ENCODE peak calls at places on chromosomes 12 and 14, in eight cellular contexts. T is tibial artery, S is HEK293T, V is trophoblast cell, P is A673, Y is T-cell, E is DMS153, O is midbrain. G is an unnamed sample.
A peak's percentile ranks its signal among the peaks of the same experiment; 100 is the strongest.

GRCh38 chr12:26125451-26126339 is 858 bp upstream of the BHLHE41 start:
- DNase-seq in T (peak; percentile 78), S (peak; percentile 70), V (peak; percentile 91), P (peak; percentile 73), Y (no peak), E (peak; percentile 66), O (peak; percentile 87), G (peak; percentile 87)

GRCh38 chr14:58533417-58533816 is 104.3 kb upstream of the DACT1 start:
- DNase-seq in T (no peak), S (no peak), V (no peak), P (peak; percentile 42), Y (no peak), E (no peak), O (peak; percentile 81), G (no peak)

GRCh38 chr14:93705513-93706156 is 82.7 kb downstream of the PRIMA1 start:
- DNase-seq in T (no peak), S (no peak), V (no peak), P (no peak), Y (no peak), E (no peak), O (no peak), G (no peak)

GRCh38 chr14:65948302-65948701 is 535.8 kb downstream of the FUT8 start:
- DNase-seq in T (no peak), S (no peak), V (peak; percentile 77), P (no peak), Y (no peak), E (no peak), O (no peak), G (no peak)

GRCh38 chr12:45674583-45674982 is 54.9 kb upstream of the ARID2 start:
- DNase-seq in T (peak; percentile 54), S (no peak), V (peak; percentile 29), P (peak; percentile 71), Y (no peak), E (no peak), O (no peak), G (peak; percentile 16)

GRCh38 chr12:12008232-12008850 is 62.4 kb upstream of the BCL2L14 start:
- DNase-seq in T (no peak), S (peak; percentile 30), V (no peak), P (peak; percentile 24), Y (peak; percentile 22), E (no peak), O (no peak), G (no peak)

GRCh38 chr12:92605621-92606170 is 97.1 kb upstream of the PLEKHG7 start:
- DNase-seq in T (no peak), S (no peak), V (peak; percentile 39), P (no peak), Y (no peak), E (no peak), O (no peak), G (no peak)

GRCh38 chr12:82174383-82174782 is 183.8 kb downstream of the CCDC59 start:
- DNase-seq in T (no peak), S (no peak), V (no peak), P (no peak), Y (no peak), E (peak; percentile 73), O (no peak), G (no peak)

GRCh38 chr12:116539905-116540482 is 19.2 kb upstream of the MAP1LC3B2 start:
- DNase-seq in T (no peak), S (no peak), V (no peak), P (peak; percentile 95), Y (no peak), E (peak; percentile 67), O (peak; percentile 68), G (no peak)

GRCh38 chr12:90235642-90236041 is 527.0 kb upstream of the ATP2B1 start:
- DNase-seq in T (no peak), S (no peak), V (no peak), P (no peak), Y (no peak), E (no peak), O (no peak), G (no peak)

GRCh38 chr14:102206901-102207300 is 67.2 kb downstream of the WDR20 start:
- DNase-seq in T (no peak), S (no peak), V (no peak), P (no peak), Y (no peak), E (no peak), O (no peak), G (no peak)

GRCh38 chr14:69132513-69133181 is 20.3 kb downstream of the DCAF5 start:
- DNase-seq in T (no peak), S (no peak), V (no peak), P (no peak), Y (no peak), E (no peak), O (no peak), G (no peak)

GRCh38 chr12:13205809-13206559 is 9.5 kb downstream of the EMP1 start:
- DNase-seq in T (no peak), S (no peak), V (peak; percentile 20), P (peak; percentile 83), Y (no peak), E (no peak), O (no peak), G (no peak)

GRCh38 chr14:51877807-51878206 is 17.4 kb downstream of the GNG2 start:
- DNase-seq in T (no peak), S (no peak), V (no peak), P (no peak), Y (no peak), E (no peak), O (no peak), G (no peak)

GRCh38 chr12:96892104-96892503 is 15.0 kb upstream of the NEDD1 start:
- DNase-seq in T (no peak), S (no peak), V (no peak), P (no peak), Y (no peak), E (no peak), O (no peak), G (no peak)

GRCh38 chr12:43206396-43206795 is 345.6 kb downstream of the ADAMTS20 start:
- DNase-seq in T (no peak), S (no peak), V (peak; percentile 57), P (no peak), Y (no peak), E (no peak), O (no peak), G (no peak)

GRCh38 chr14:75968461-75968860 is 13.3 kb downstream of the TGFB3 start:
- DNase-seq in T (peak; percentile 52), S (no peak), V (no peak), P (peak; percentile 45), Y (no peak), E (no peak), O (no peak), G (no peak)

GRCh38 chr12:5808956-5809355 is 136.1 kb downstream of the ANO2 start:
- DNase-seq in T (no peak), S (no peak), V (no peak), P (no peak), Y (no peak), E (no peak), O (no peak), G (no peak)

GRCh38 chr14:68589447-68590232 is 203.2 kb downstream of the ZFP36L1 start:
- DNase-seq in T (peak; percentile 52), S (no peak), V (peak; percentile 88), P (peak; percentile 64), Y (no peak), E (no peak), O (no peak), G (peak; percentile 58)